ENCODE peak calls at places on chromosomes 12 and 14, in six cellular contexts. N is H4; O is H1; D is brain microvascular endothelial cell; X is effector memory CD8-positive, alpha-beta T cell; Z is NCI-H1694. A is an unnamed sample.

GRCh38 chr14:35287481-35288013 is 4.6 kb upstream of the PSMA6 start:
- DNase-seq in D (no peak), Z (no peak), N (no peak), X (no peak), O (no peak), A (no peak)

GRCh38 chr12:87444039-87444438 is 585.2 kb downstream of the C12orf50 start:
- DNase-seq in O (no peak), Z (no peak), N (no peak), D (no peak), X (no peak), A (no peak)

GRCh38 chr12:115177899-115178298 is 493.9 kb upstream of the TBX3 start:
- DNase-seq in O (no peak), Z (no peak), D (no peak), N (no peak), X (no peak), A (no peak)

GRCh38 chr12:65430571-65431306 is 152.3 kb downstream of the MSRB3 start:
- DNase-seq in N (peak), Z (no peak), X (no peak), D (peak), O (no peak), A (no peak)

GRCh38 chr12:62840311-62840710 is 94.6 kb downstream of the PPM1H start:
- DNase-seq in D (no peak), O (no peak), Z (no peak), X (no peak), N (no peak), A (no peak)

GRCh38 chr14:63045612-63046320 is 508 bp upstream of the KCNH5 start:
- DNase-seq in Z (peak), X (no peak), N (peak), O (peak), D (peak), A (peak)

GRCh38 chr14:52875707-52876106 is 75.1 kb downstream of the FERMT2 start:
- DNase-seq in N (no peak), O (no peak), X (no peak), D (no peak), Z (no peak), A (no peak)

GRCh38 chr12:95150501-95150900 is 66.8 kb downstream of the FGD6 start:
- DNase-seq in Z (no peak), X (no peak), D (no peak), N (no peak), O (no peak), A (no peak)

GRCh38 chr12:94644622-94645021 is 5.7 kb downstream of the TMCC3 start:
- DNase-seq in O (no peak), N (peak), D (peak), Z (no peak), X (no peak), A (no peak)

GRCh38 chr14:94100847-94101246 is 9.7 kb upstream of the IFI27 start:
- DNase-seq in Z (no peak), N (no peak), O (no peak), X (no peak), D (peak), A (no peak)

GRCh38 chr12:25648460-25648859 is 95.4 kb upstream of the LMNTD1 start:
- DNase-seq in Z (no peak), X (no peak), D (peak), O (no peak), N (peak), A (peak)

GRCh38 chr12:113405687-113406086 is 2.0 kb upstream of the SDS start:
- DNase-seq in N (no peak), O (no peak), Z (no peak), D (no peak), X (no peak), A (no peak)

GRCh38 chr12:83046019-83046418 is 359.3 kb downstream of the TMTC2 start:
- DNase-seq in Z (no peak), D (no peak), N (no peak), O (no peak), X (no peak), A (no peak)

GRCh38 chr14:93765032-93765626 is 23.2 kb downstream of the PRIMA1 start:
- DNase-seq in O (no peak), X (no peak), D (no peak), N (no peak), Z (no peak), A (peak)

GRCh38 chr12:3973939-3974644 is 100.9 kb upstream of the PARP11 start:
- DNase-seq in N (no peak), Z (no peak), D (no peak), O (peak), X (no peak), A (no peak)

GRCh38 chr12:10491766-10492165 is 13.9 kb upstream of the EIF2S3B start:
- DNase-seq in O (no peak), X (no peak), Z (no peak), D (no peak), N (no peak), A (no peak)

GRCh38 chr12:90099288-90099687 is 390.6 kb upstream of the ATP2B1 start:
- DNase-seq in O (no peak), N (no peak), X (no peak), Z (no peak), D (no peak), A (no peak)

GRCh38 chr14:41783403-41783802 is 176.7 kb downstream of the LRFN5 start:
- DNase-seq in D (no peak), X (no peak), N (no peak), Z (no peak), O (no peak), A (no peak)

GRCh38 chr12:1750300-1750699 is 59.4 kb downstream of the ADIPOR2 start:
- DNase-seq in N (no peak), O (no peak), X (no peak), D (no peak), Z (no peak), A (no peak)

GRCh38 chr12:119036878-119037493 is 55.6 kb downstream of the SRRM4 start:
- DNase-seq in Z (peak), D (peak), O (peak), X (no peak), N (no peak), A (peak)

GRCh38 chr12:25317553-25317952 is 66.8 kb upstream of the KRAS start:
- DNase-seq in X (no peak), Z (no peak), N (no peak), D (no peak), O (no peak), A (no peak)

GRCh38 chr14:53751650-53752049 is 205.0 kb downstream of the BMP4 start:
- DNase-seq in O (no peak), N (no peak), D (no peak), X (no peak), Z (no peak), A (no peak)

GRCh38 chr12:122297494-122297893 is 31.2 kb upstream of the VPS33A start:
- DNase-seq in X (no peak), D (no peak), O (no peak), N (no peak), Z (no peak), A (no peak)

GRCh38 chr12:34398706-34399630 is 376.7 kb downstream of the ALG10 start:
- DNase-seq in N (no peak), D (no peak), Z (no peak), X (no peak), O (peak), A (no peak)

GRCh38 chr14:30559638-30560071 is 697 bp downstream of the G2E3 start:
- DNase-seq in Z (peak), N (peak), D (peak), X (no peak), O (no peak), A (peak)

GRCh38 chr12:51329742-51330141 is 5.8 kb upstream of the BIN2 start:
- DNase-seq in X (no peak), O (no peak), D (no peak), N (no peak), Z (no peak), A (no peak)

GRCh38 chr12:116861331-116861730 is 19.9 kb downstream of the HRK start:
- DNase-seq in N (peak), O (no peak), Z (no peak), D (peak), X (no peak), A (no peak)

GRCh38 chr12:1540690-1541089 is 53.7 kb downstream of the FBXL14 start:
- DNase-seq in O (no peak), X (no peak), D (no peak), N (no peak), Z (no peak), A (no peak)

GRCh38 chr12:88960213-88960878 is 380.1 kb upstream of the KITLG start:
- DNase-seq in O (no peak), N (peak), Z (no peak), D (no peak), X (no peak), A (no peak)

GRCh38 chr12:60421741-60422140 is 825.9 kb downstream of the SLC16A7 start:
- DNase-seq in D (peak), X (no peak), O (no peak), Z (no peak), N (no peak), A (no peak)

GRCh38 chr14:64572721-64573508 is 23.2 kb downstream of the PPP1R36 start:
- DNase-seq in N (no peak), D (no peak), O (no peak), X (no peak), Z (no peak), A (no peak)

GRCh38 chr14:36660736-36661505 is 739 bp upstream of the PAX9 start:
- DNase-seq in Z (no peak), X (no peak), N (no peak), D (no peak), O (peak), A (peak)

GRCh38 chr12:57614178-57614947 is 3.1 kb downstream of the ARHGEF25 start:
- DNase-seq in O (peak), D (no peak), N (no peak), Z (peak), X (no peak), A (peak)

GRCh38 chr12:5197127-5197526 is 153.4 kb downstream of the KCNA5 start:
- DNase-seq in N (peak), Z (no peak), D (no peak), X (no peak), O (no peak), A (no peak)

GRCh38 chr14:101224356-101225115 is 321.0 kb upstream of the RTL1 start:
- DNase-seq in D (no peak), O (peak), X (no peak), N (no peak), Z (no peak), A (peak)

GRCh38 chr12:6944381-6945186 is 762 bp downstream of the C12orf57 start:
- DNase-seq in Z (peak), D (peak), X (peak), N (peak), O (no peak), A (peak)

GRCh38 chr12:3594966-3595365 is 104.0 kb downstream of the PRMT8 start:
- DNase-seq in Z (no peak), X (no peak), O (no peak), D (no peak), N (no peak), A (no peak)

GRCh38 chr14:72754949-72755348 is 139.0 kb downstream of the DPF3 start:
- DNase-seq in N (no peak), D (no peak), Z (no peak), X (no peak), O (no peak), A (no peak)

A was measured in NCI-H524.